ENCODE peak calls at places on chromosomes 5 and 9, in eight cellular contexts. A is ACHN; U is H7; Z is naive thymus-derived CD4-positive, alpha-beta T cell; B is LoVo; T is NT2/D1; F is DMS79 treated with DMSO at 0.1 percent for 48 hours; R is C1 segment of cervical spinal cord. X is an unnamed sample.

GRCh38 chr9:89654025-89654662 is 49.3 kb downstream of the GADD45G start:
- DNase-seq in A (no peak), U (no peak), Z (no peak), B (no peak), T (no peak), F (no peak), R (peak; percentile 52), X (peak; percentile 36)

GRCh38 chr5:21701317-21701716 is 1151.8 kb downstream of the CDH12 start:
- DNase-seq in A (no peak), U (no peak), Z (no peak), B (no peak), T (no peak), F (no peak), R (no peak), X (no peak)

GRCh38 chr9:5510360-5510931 is at the start of gene PDCD1LG2:
- DNase-seq in A (peak; percentile 66), U (no peak), Z (no peak), B (no peak), T (no peak), F (no peak), R (no peak), X (no peak)

GRCh38 chr9:35116898-35117551 is 1.4 kb upstream of the ATOSB start:
- DNase-seq in A (peak; percentile 88), U (peak; percentile 78), Z (peak; percentile 90), B (peak; percentile 89), T (peak; percentile 86), F (peak; percentile 86), R (peak; percentile 81), X (peak; percentile 97)

GRCh38 chr9:38027714-38028113 is 41.3 kb downstream of the SHB start:
- DNase-seq in A (no peak), U (no peak), Z (no peak), B (no peak), T (no peak), F (no peak), R (no peak), X (no peak)

GRCh38 chr5:68033961-68034581 is 181.5 kb upstream of the PIK3R1 start:
- DNase-seq in A (no peak), U (no peak), Z (no peak), B (peak; percentile 40), T (no peak), F (no peak), R (no peak), X (peak; percentile 14)

GRCh38 chr5:144237851-144238250 is 67.2 kb downstream of the KCTD16 start:
- DNase-seq in A (no peak), U (no peak), Z (no peak), B (no peak), T (no peak), F (no peak), R (peak; percentile 4), X (no peak)

GRCh38 chr5:130514984-130515690 is 610.9 kb downstream of the CHSY3 start:
- DNase-seq in A (peak; percentile 84), U (no peak), Z (no peak), B (peak; percentile 76), T (no peak), F (no peak), R (no peak), X (no peak)

GRCh38 chr5:16794381-16794913 is 141.6 kb downstream of the MYO10 start:
- DNase-seq in A (no peak), U (peak; percentile 32), Z (no peak), B (no peak), T (no peak), F (no peak), R (no peak), X (no peak)

GRCh38 chr5:115685480-115685879 is 59.6 kb upstream of the TMED7 start:
- DNase-seq in A (no peak), U (peak; percentile 41), Z (no peak), B (no peak), T (no peak), F (peak; percentile 2), R (no peak), X (peak; percentile 52)

GRCh38 chr5:139458580-139459407 is 3.7 kb downstream of the ECSCR start:
- DNase-seq in A (no peak), U (peak; percentile 35), Z (peak; percentile 89), B (no peak), T (no peak), F (no peak), R (no peak), X (no peak)

GRCh38 chr9:131387394-131387793 is 6.5 kb upstream of the PRRC2B start:
- DNase-seq in A (no peak), U (no peak), Z (no peak), B (no peak), T (no peak), F (no peak), R (no peak), X (no peak)

GRCh38 chr9:97958812-97959511 is 21.0 kb upstream of the HEMGN start:
- DNase-seq in A (no peak), U (no peak), Z (no peak), B (no peak), T (no peak), F (no peak), R (no peak), X (no peak)

GRCh38 chr9:115604831-115605483 is 487.0 kb upstream of the TNC start:
- DNase-seq in A (peak; percentile 62), U (no peak), Z (no peak), B (peak; percentile 32), T (no peak), F (no peak), R (no peak), X (no peak)

GRCh38 chr5:127875235-127876021 is 172.2 kb downstream of the CCDC192 start:
- DNase-seq in A (peak; percentile 36), U (peak; percentile 30), Z (peak; percentile 12), B (peak; percentile 78), T (peak; percentile 33), F (peak; percentile 59), R (peak; percentile 13), X (peak; percentile 84)

GRCh38 chr9:128625391-128626145 is 31.1 kb downstream of the DYNC2I2 start:
- DNase-seq in A (no peak), U (peak; percentile 67), Z (no peak), B (no peak), T (no peak), F (no peak), R (no peak), X (no peak)

GRCh38 chr5:69415584-69415958 is 655 bp downstream of the MARVELD2 start:
- DNase-seq in A (no peak), U (peak; percentile 57), Z (no peak), B (peak; percentile 42), T (no peak), F (peak; percentile 24), R (no peak), X (peak; percentile 53)

GRCh38 chr5:66881475-66882161 is 285.4 kb downstream of the MAST4 start:
- DNase-seq in A (no peak), U (no peak), Z (no peak), B (no peak), T (no peak), F (no peak), R (no peak), X (no peak)

GRCh38 chr5:76690027-76690679 is 25.8 kb upstream of the F2R start:
- DNase-seq in A (no peak), U (no peak), Z (no peak), B (no peak), T (no peak), F (no peak), R (no peak), X (no peak)

GRCh38 chr5:135703026-135703550 is 124.3 kb upstream of the CXCL14 start:
- DNase-seq in A (no peak), U (no peak), Z (no peak), B (no peak), T (no peak), F (no peak), R (no peak), X (no peak)

GRCh38 chr5:154202379-154203260 is 12.1 kb downstream of the GALNT10 start:
- DNase-seq in A (no peak), U (peak; percentile 43), Z (no peak), B (no peak), T (no peak), F (no peak), R (no peak), X (peak; percentile 32)